ENCODE peak calls at places on chromosomes 16 and 17, in eight cellular contexts. One of them, this sample, is unnamed.

GRCh38 chr17:67629963-67630320 is 87.8 kb upstream of the NOL11 start:
- DNase-seq in cardiac muscle cell: peak; percentile 75
- DNase-seq in nephron progenitor cell: no peak
- DNase-seq in Ammon's horn: no peak
- DNase-seq in fibroblast of the conjunctiva: peak; percentile 62
- DNase-seq in anterior cingulate cortex: no peak
- DNase-seq in germinal center: peak; percentile 27
- DNase-seq in activated T-cell treated with anti-CD3 and anti-CD28 coated beads, Interleukin-2, amount 50 U/mL, for 72 hours: no peak
- DNase-seq in this sample: no peak

GRCh38 chr17:62965649-62966425 is at the start of gene TANC2:
- DNase-seq in fibroblast of the conjunctiva: peak; percentile 63
- DNase-seq in nephron progenitor cell: peak; percentile 79
- DNase-seq in anterior cingulate cortex: peak; percentile 81
- DNase-seq in cardiac muscle cell: peak; percentile 87
- DNase-seq in activated T-cell treated with anti-CD3 and anti-CD28 coated beads, Interleukin-2, amount 50 U/mL, for 72 hours: peak; percentile 82
- DNase-seq in Ammon's horn: peak; percentile 91
- DNase-seq in germinal center: peak; percentile 88
- DNase-seq in this sample: peak; percentile 96

GRCh38 chr17:80615311-80615710 is 70.7 kb downstream of the RPTOR start:
- DNase-seq in nephron progenitor cell: no peak
- DNase-seq in cardiac muscle cell: no peak
- DNase-seq in activated T-cell treated with anti-CD3 and anti-CD28 coated beads, Interleukin-2, amount 50 U/mL, for 72 hours: no peak
- DNase-seq in Ammon's horn: no peak
- DNase-seq in germinal center: no peak
- DNase-seq in anterior cingulate cortex: no peak
- DNase-seq in fibroblast of the conjunctiva: no peak
- DNase-seq in this sample: no peak

GRCh38 chr16:69865701-69866100 is 85.4 kb upstream of the CLEC18A start:
- DNase-seq in anterior cingulate cortex: no peak
- DNase-seq in nephron progenitor cell: no peak
- DNase-seq in activated T-cell treated with anti-CD3 and anti-CD28 coated beads, Interleukin-2, amount 50 U/mL, for 72 hours: no peak
- DNase-seq in germinal center: no peak
- DNase-seq in Ammon's horn: no peak
- DNase-seq in cardiac muscle cell: peak; percentile 94
- DNase-seq in fibroblast of the conjunctiva: no peak
- DNase-seq in this sample: no peak

GRCh38 chr17:38507436-38507835 is 79.2 kb downstream of the ARHGAP23 start:
- DNase-seq in activated T-cell treated with anti-CD3 and anti-CD28 coated beads, Interleukin-2, amount 50 U/mL, for 72 hours: no peak
- DNase-seq in cardiac muscle cell: no peak
- DNase-seq in germinal center: no peak
- DNase-seq in anterior cingulate cortex: no peak
- DNase-seq in Ammon's horn: no peak
- DNase-seq in fibroblast of the conjunctiva: no peak
- DNase-seq in nephron progenitor cell: no peak
- DNase-seq in this sample: no peak

GRCh38 chr16:10984509-10984908 is 40.1 kb downstream of the CLEC16A start:
- DNase-seq in nephron progenitor cell: no peak
- DNase-seq in germinal center: no peak
- DNase-seq in activated T-cell treated with anti-CD3 and anti-CD28 coated beads, Interleukin-2, amount 50 U/mL, for 72 hours: no peak
- DNase-seq in cardiac muscle cell: peak; percentile 59
- DNase-seq in anterior cingulate cortex: no peak
- DNase-seq in fibroblast of the conjunctiva: no peak
- DNase-seq in Ammon's horn: no peak
- DNase-seq in this sample: no peak

GRCh38 chr17:7233701-7234099 is 617 bp downstream of the DVL2 start:
- DNase-seq in fibroblast of the conjunctiva: no peak
- DNase-seq in cardiac muscle cell: no peak
- DNase-seq in germinal center: no peak
- DNase-seq in nephron progenitor cell: no peak
- DNase-seq in Ammon's horn: no peak
- DNase-seq in anterior cingulate cortex: no peak
- DNase-seq in activated T-cell treated with anti-CD3 and anti-CD28 coated beads, Interleukin-2, amount 50 U/mL, for 72 hours: no peak
- DNase-seq in this sample: no peak

GRCh38 chr17:51200295-51200694 is 34.1 kb downstream of the NME2 start:
- DNase-seq in Ammon's horn: no peak
- DNase-seq in fibroblast of the conjunctiva: no peak
- DNase-seq in anterior cingulate cortex: no peak
- DNase-seq in cardiac muscle cell: no peak
- DNase-seq in nephron progenitor cell: no peak
- DNase-seq in activated T-cell treated with anti-CD3 and anti-CD28 coated beads, Interleukin-2, amount 50 U/mL, for 72 hours: no peak
- DNase-seq in germinal center: no peak
- DNase-seq in this sample: no peak

GRCh38 chr17:43456661-43457361 is 27.0 kb upstream of the DHX8 start:
- DNase-seq in fibroblast of the conjunctiva: peak; percentile 36
- DNase-seq in anterior cingulate cortex: no peak
- DNase-seq in activated T-cell treated with anti-CD3 and anti-CD28 coated beads, Interleukin-2, amount 50 U/mL, for 72 hours: no peak
- DNase-seq in germinal center: no peak
- DNase-seq in nephron progenitor cell: no peak
- DNase-seq in cardiac muscle cell: peak; percentile 44
- DNase-seq in Ammon's horn: no peak
- DNase-seq in this sample: no peak

GRCh38 chr16:3317315-3317999 is 12.2 kb downstream of the ZNF75A start:
- DNase-seq in Ammon's horn: no peak
- DNase-seq in cardiac muscle cell: peak; percentile 15
- DNase-seq in activated T-cell treated with anti-CD3 and anti-CD28 coated beads, Interleukin-2, amount 50 U/mL, for 72 hours: no peak
- DNase-seq in anterior cingulate cortex: no peak
- DNase-seq in germinal center: no peak
- DNase-seq in nephron progenitor cell: no peak
- DNase-seq in fibroblast of the conjunctiva: no peak
- DNase-seq in this sample: no peak

GRCh38 chr17:72682597-72682996 is 409.9 kb downstream of the SLC39A11 start:
- DNase-seq in germinal center: no peak
- DNase-seq in activated T-cell treated with anti-CD3 and anti-CD28 coated beads, Interleukin-2, amount 50 U/mL, for 72 hours: no peak
- DNase-seq in Ammon's horn: no peak
- DNase-seq in fibroblast of the conjunctiva: no peak
- DNase-seq in nephron progenitor cell: no peak
- DNase-seq in anterior cingulate cortex: no peak
- DNase-seq in cardiac muscle cell: no peak
- DNase-seq in this sample: no peak

GRCh38 chr16:30637952-30638351 is 12.8 kb upstream of the PRR14 start:
- DNase-seq in germinal center: no peak
- DNase-seq in Ammon's horn: no peak
- DNase-seq in fibroblast of the conjunctiva: peak; percentile 43
- DNase-seq in activated T-cell treated with anti-CD3 and anti-CD28 coated beads, Interleukin-2, amount 50 U/mL, for 72 hours: no peak
- DNase-seq in anterior cingulate cortex: no peak
- DNase-seq in nephron progenitor cell: no peak
- DNase-seq in cardiac muscle cell: peak; percentile 57
- DNase-seq in this sample: no peak

GRCh38 chr16:13436641-13437423 is 483.1 kb upstream of the ERCC4 start:
- DNase-seq in germinal center: no peak
- DNase-seq in activated T-cell treated with anti-CD3 and anti-CD28 coated beads, Interleukin-2, amount 50 U/mL, for 72 hours: peak; percentile 18
- DNase-seq in fibroblast of the conjunctiva: no peak
- DNase-seq in nephron progenitor cell: no peak
- DNase-seq in cardiac muscle cell: no peak
- DNase-seq in Ammon's horn: peak; percentile 2
- DNase-seq in anterior cingulate cortex: no peak
- DNase-seq in this sample: no peak

GRCh38 chr17:77145635-77146632 is 5.2 kb downstream of the SEC14L1 start:
- DNase-seq in Ammon's horn: peak; percentile 86
- DNase-seq in germinal center: no peak
- DNase-seq in fibroblast of the conjunctiva: no peak
- DNase-seq in anterior cingulate cortex: peak; percentile 69
- DNase-seq in cardiac muscle cell: peak; percentile 83
- DNase-seq in nephron progenitor cell: peak; percentile 40
- DNase-seq in activated T-cell treated with anti-CD3 and anti-CD28 coated beads, Interleukin-2, amount 50 U/mL, for 72 hours: no peak
- DNase-seq in this sample: no peak

GRCh38 chr16:20868890-20869289 is 31.3 kb downstream of the DCUN1D3 start:
- DNase-seq in anterior cingulate cortex: peak; percentile 71
- DNase-seq in nephron progenitor cell: no peak
- DNase-seq in fibroblast of the conjunctiva: peak; percentile 50
- DNase-seq in Ammon's horn: peak; percentile 88
- DNase-seq in germinal center: no peak
- DNase-seq in cardiac muscle cell: peak; percentile 85
- DNase-seq in activated T-cell treated with anti-CD3 and anti-CD28 coated beads, Interleukin-2, amount 50 U/mL, for 72 hours: no peak
- DNase-seq in this sample: peak; percentile 31

GRCh38 chr17:79949646-79950292 is 85.9 kb downstream of the TBC1D16 start:
- DNase-seq in Ammon's horn: no peak
- DNase-seq in nephron progenitor cell: no peak
- DNase-seq in cardiac muscle cell: no peak
- DNase-seq in fibroblast of the conjunctiva: no peak
- DNase-seq in anterior cingulate cortex: no peak
- DNase-seq in germinal center: no peak
- DNase-seq in activated T-cell treated with anti-CD3 and anti-CD28 coated beads, Interleukin-2, amount 50 U/mL, for 72 hours: no peak
- DNase-seq in this sample: peak; percentile 26

GRCh38 chr16:20216818-20217217 is 110.5 kb downstream of the GP2 start:
- DNase-seq in cardiac muscle cell: no peak
- DNase-seq in germinal center: no peak
- DNase-seq in anterior cingulate cortex: no peak
- DNase-seq in fibroblast of the conjunctiva: no peak
- DNase-seq in nephron progenitor cell: no peak
- DNase-seq in activated T-cell treated with anti-CD3 and anti-CD28 coated beads, Interleukin-2, amount 50 U/mL, for 72 hours: no peak
- DNase-seq in Ammon's horn: no peak
- DNase-seq in this sample: no peak

GRCh38 chr17:73349138-73349537 is 37.3 kb upstream of the CDC42EP4 start:
- DNase-seq in Ammon's horn: peak; percentile 91
- DNase-seq in nephron progenitor cell: no peak
- DNase-seq in anterior cingulate cortex: peak; percentile 80
- DNase-seq in germinal center: no peak
- DNase-seq in activated T-cell treated with anti-CD3 and anti-CD28 coated beads, Interleukin-2, amount 50 U/mL, for 72 hours: no peak
- DNase-seq in fibroblast of the conjunctiva: no peak
- DNase-seq in cardiac muscle cell: peak; percentile 68
- DNase-seq in this sample: peak; percentile 73

GRCh38 chr16:73066927-73067670 is 19.2 kb upstream of the ZFHX3 start:
- DNase-seq in activated T-cell treated with anti-CD3 and anti-CD28 coated beads, Interleukin-2, amount 50 U/mL, for 72 hours: no peak
- DNase-seq in cardiac muscle cell: peak; percentile 67
- DNase-seq in Ammon's horn: no peak
- DNase-seq in nephron progenitor cell: no peak
- DNase-seq in germinal center: no peak
- DNase-seq in fibroblast of the conjunctiva: no peak
- DNase-seq in anterior cingulate cortex: no peak
- DNase-seq in this sample: no peak

GRCh38 chr17:19333736-19334290 is 28.7 kb downstream of the B9D1 start:
- DNase-seq in fibroblast of the conjunctiva: no peak
- DNase-seq in cardiac muscle cell: no peak
- DNase-seq in germinal center: no peak
- DNase-seq in activated T-cell treated with anti-CD3 and anti-CD28 coated beads, Interleukin-2, amount 50 U/mL, for 72 hours: no peak
- DNase-seq in nephron progenitor cell: no peak
- DNase-seq in anterior cingulate cortex: no peak
- DNase-seq in Ammon's horn: no peak
- DNase-seq in this sample: no peak

GRCh38 chr16:57801856-57802634 is at the start of gene KIFC3:
- DNase-seq in fibroblast of the conjunctiva: no peak
- DNase-seq in nephron progenitor cell: peak; percentile 90
- DNase-seq in Ammon's horn: peak; percentile 89
- DNase-seq in cardiac muscle cell: peak; percentile 84
- DNase-seq in germinal center: peak; percentile 35
- DNase-seq in anterior cingulate cortex: peak; percentile 86
- DNase-seq in activated T-cell treated with anti-CD3 and anti-CD28 coated beads, Interleukin-2, amount 50 U/mL, for 72 hours: peak; percentile 77
- DNase-seq in this sample: peak; percentile 89

GRCh38 chr17:8572767-8573166 is 57.8 kb downstream of the MYH10 start:
- DNase-seq in nephron progenitor cell: no peak
- DNase-seq in activated T-cell treated with anti-CD3 and anti-CD28 coated beads, Interleukin-2, amount 50 U/mL, for 72 hours: no peak
- DNase-seq in anterior cingulate cortex: no peak
- DNase-seq in germinal center: no peak
- DNase-seq in Ammon's horn: no peak
- DNase-seq in cardiac muscle cell: peak; percentile 41
- DNase-seq in fibroblast of the conjunctiva: no peak
- DNase-seq in this sample: no peak

GRCh38 chr16:29835926-29836325 is 15.7 kb downstream of the MVP start:
- DNase-seq in cardiac muscle cell: no peak
- DNase-seq in Ammon's horn: no peak
- DNase-seq in germinal center: no peak
- DNase-seq in activated T-cell treated with anti-CD3 and anti-CD28 coated beads, Interleukin-2, amount 50 U/mL, for 72 hours: no peak
- DNase-seq in anterior cingulate cortex: no peak
- DNase-seq in nephron progenitor cell: no peak
- DNase-seq in fibroblast of the conjunctiva: no peak
- DNase-seq in this sample: no peak

GRCh38 chr16:57536306-57537193 is at the start of gene CCDC102A:
- DNase-seq in Ammon's horn: no peak
- DNase-seq in cardiac muscle cell: peak; percentile 28
- DNase-seq in germinal center: peak; percentile 52
- DNase-seq in anterior cingulate cortex: no peak
- DNase-seq in activated T-cell treated with anti-CD3 and anti-CD28 coated beads, Interleukin-2, amount 50 U/mL, for 72 hours: peak; percentile 70
- DNase-seq in nephron progenitor cell: peak; percentile 38
- DNase-seq in fibroblast of the conjunctiva: no peak
- DNase-seq in this sample: no peak

GRCh38 chr17:72122668-72123495 is 2.1 kb downstream of the SOX9 start:
- DNase-seq in cardiac muscle cell: peak; percentile 82
- DNase-seq in fibroblast of the conjunctiva: no peak
- DNase-seq in nephron progenitor cell: peak; percentile 70
- DNase-seq in anterior cingulate cortex: peak; percentile 33
- DNase-seq in activated T-cell treated with anti-CD3 and anti-CD28 coated beads, Interleukin-2, amount 50 U/mL, for 72 hours: no peak
- DNase-seq in germinal center: peak; percentile 45
- DNase-seq in Ammon's horn: peak; percentile 46
- DNase-seq in this sample: peak; percentile 62

GRCh38 chr16:51407921-51408320 is 256.9 kb upstream of the SALL1 start:
- DNase-seq in germinal center: no peak
- DNase-seq in nephron progenitor cell: no peak
- DNase-seq in Ammon's horn: no peak
- DNase-seq in activated T-cell treated with anti-CD3 and anti-CD28 coated beads, Interleukin-2, amount 50 U/mL, for 72 hours: no peak
- DNase-seq in anterior cingulate cortex: no peak
- DNase-seq in fibroblast of the conjunctiva: no peak
- DNase-seq in cardiac muscle cell: no peak
- DNase-seq in this sample: no peak

GRCh38 chr16:55915116-55915827 is 40.1 kb upstream of the CES5A start:
- DNase-seq in fibroblast of the conjunctiva: no peak
- DNase-seq in germinal center: no peak
- DNase-seq in activated T-cell treated with anti-CD3 and anti-CD28 coated beads, Interleukin-2, amount 50 U/mL, for 72 hours: no peak
- DNase-seq in nephron progenitor cell: no peak
- DNase-seq in anterior cingulate cortex: peak; percentile 22
- DNase-seq in Ammon's horn: peak; percentile 34
- DNase-seq in cardiac muscle cell: no peak
- DNase-seq in this sample: no peak

GRCh38 chr17:59711936-59712335 is 4.5 kb downstream of the VMP1 start:
- DNase-seq in cardiac muscle cell: no peak
- DNase-seq in activated T-cell treated with anti-CD3 and anti-CD28 coated beads, Interleukin-2, amount 50 U/mL, for 72 hours: no peak
- DNase-seq in germinal center: no peak
- DNase-seq in fibroblast of the conjunctiva: no peak
- DNase-seq in nephron progenitor cell: no peak
- DNase-seq in anterior cingulate cortex: no peak
- DNase-seq in Ammon's horn: no peak
- DNase-seq in this sample: no peak

GRCh38 chr16:82967424-82967823 is 340.7 kb downstream of the CDH13 start:
- DNase-seq in activated T-cell treated with anti-CD3 and anti-CD28 coated beads, Interleukin-2, amount 50 U/mL, for 72 hours: no peak
- DNase-seq in nephron progenitor cell: no peak
- DNase-seq in Ammon's horn: no peak
- DNase-seq in cardiac muscle cell: no peak
- DNase-seq in germinal center: no peak
- DNase-seq in anterior cingulate cortex: no peak
- DNase-seq in fibroblast of the conjunctiva: no peak
- DNase-seq in this sample: no peak

GRCh38 chr16:67001726-67002125 is 13.3 kb downstream of the CES4A start:
- DNase-seq in fibroblast of the conjunctiva: no peak
- DNase-seq in Ammon's horn: no peak
- DNase-seq in activated T-cell treated with anti-CD3 and anti-CD28 coated beads, Interleukin-2, amount 50 U/mL, for 72 hours: no peak
- DNase-seq in germinal center: no peak
- DNase-seq in nephron progenitor cell: no peak
- DNase-seq in anterior cingulate cortex: no peak
- DNase-seq in cardiac muscle cell: no peak
- DNase-seq in this sample: no peak

GRCh38 chr17:29560306-29560705 is 6.5 kb downstream of the ABHD15 start:
- DNase-seq in Ammon's horn: peak; percentile 63
- DNase-seq in fibroblast of the conjunctiva: no peak
- DNase-seq in anterior cingulate cortex: no peak
- DNase-seq in cardiac muscle cell: no peak
- DNase-seq in germinal center: peak; percentile 61
- DNase-seq in activated T-cell treated with anti-CD3 and anti-CD28 coated beads, Interleukin-2, amount 50 U/mL, for 72 hours: no peak
- DNase-seq in nephron progenitor cell: no peak
- DNase-seq in this sample: no peak

GRCh38 chr17:78674595-78675315 is 97.6 kb upstream of the DNAH17 start:
- DNase-seq in activated T-cell treated with anti-CD3 and anti-CD28 coated beads, Interleukin-2, amount 50 U/mL, for 72 hours: no peak
- DNase-seq in nephron progenitor cell: no peak
- DNase-seq in cardiac muscle cell: no peak
- DNase-seq in Ammon's horn: no peak
- DNase-seq in fibroblast of the conjunctiva: no peak
- DNase-seq in anterior cingulate cortex: no peak
- DNase-seq in germinal center: no peak
- DNase-seq in this sample: no peak

GRCh38 chr16:81516478-81517149 is 72.0 kb downstream of the CMIP start:
- DNase-seq in Ammon's horn: no peak
- DNase-seq in activated T-cell treated with anti-CD3 and anti-CD28 coated beads, Interleukin-2, amount 50 U/mL, for 72 hours: no peak
- DNase-seq in nephron progenitor cell: no peak
- DNase-seq in cardiac muscle cell: no peak
- DNase-seq in germinal center: no peak
- DNase-seq in anterior cingulate cortex: no peak
- DNase-seq in fibroblast of the conjunctiva: no peak
- DNase-seq in this sample: no peak

GRCh38 chr16:19011169-19011731 is 27.5 kb downstream of the TMC7 start:
- DNase-seq in activated T-cell treated with anti-CD3 and anti-CD28 coated beads, Interleukin-2, amount 50 U/mL, for 72 hours: no peak
- DNase-seq in nephron progenitor cell: no peak
- DNase-seq in anterior cingulate cortex: no peak
- DNase-seq in cardiac muscle cell: no peak
- DNase-seq in germinal center: no peak
- DNase-seq in Ammon's horn: no peak
- DNase-seq in fibroblast of the conjunctiva: no peak
- DNase-seq in this sample: no peak